ENCODE peak calls at places on chromosomes 7 and 10, in seven cellular contexts. K, C, G, U, R, J and A are unnamed samples.

GRCh38 chr7:156827587-156828203 is 65.3 kb downstream of the LMBR1 start:
- DNase-seq in C (no peak), U (peak), K (no peak), J (no peak), G (no peak), R (peak), A (no peak)

GRCh38 chr10:43138757-43139241 is 554 bp downstream of the CSGALNACT2 start:
- DNase-seq in J (no peak), G (no peak), R (peak), U (peak), C (no peak), K (peak), A (peak)

GRCh38 chr7:3250725-3251124 is 50.3 kb upstream of the SDK1 start:
- DNase-seq in R (no peak), J (no peak), C (no peak), K (no peak), U (no peak), G (no peak), A (peak)

GRCh38 chr10:74077416-74077815 is 73.2 kb downstream of the AP3M1 start:
- DNase-seq in U (no peak), R (no peak), K (no peak), J (no peak), G (no peak), C (no peak), A (no peak)

GRCh38 chr7:156478486-156478885 is 162.1 kb upstream of the RNF32 start:
- DNase-seq in J (peak), C (no peak), G (no peak), R (no peak), K (no peak), U (no peak), A (no peak)

GRCh38 chr7:131945313-131945831 is 388.9 kb upstream of the PODXL start:
- DNase-seq in G (no peak), C (peak), J (peak), K (peak), U (no peak), R (peak), A (peak)

GRCh38 chr10:22906767-22907166 is 21.1 kb upstream of the ARMC3 start:
- DNase-seq in R (no peak), C (no peak), K (no peak), U (no peak), G (no peak), J (no peak), A (no peak)

GRCh38 chr7:41038211-41038610 is 664.7 kb downstream of the INHBA start:
- DNase-seq in G (no peak), R (no peak), K (no peak), J (no peak), C (no peak), U (no peak), A (no peak)

GRCh38 chr10:96919785-96920425 is 87.8 kb downstream of the LCOR start:
- DNase-seq in K (no peak), C (no peak), G (no peak), R (no peak), J (no peak), U (peak), A (no peak)

GRCh38 chr7:2641406-2642393 is 9.9 kb downstream of the TTYH3 start:
- DNase-seq in R (no peak), G (peak), K (peak), J (peak), C (peak), U (peak), A (no peak)

GRCh38 chr7:138342990-138343389 is 117.1 kb upstream of the TRIM24 start:
- DNase-seq in G (no peak), K (no peak), R (no peak), J (no peak), C (no peak), U (no peak), A (no peak)

GRCh38 chr7:111750168-111750715 is 187.9 kb upstream of the IMMP2L start:
- DNase-seq in G (no peak), J (no peak), K (no peak), U (no peak), R (no peak), C (no peak), A (no peak)

GRCh38 chr10:8053446-8054242 is 844 bp upstream of the GATA3 start:
- DNase-seq in R (peak), U (peak), J (no peak), C (peak), G (peak), K (peak), A (peak)

GRCh38 chr10:78700413-78700812 is 368.4 kb upstream of the ZMIZ1 start:
- DNase-seq in K (peak), G (peak), C (peak), J (no peak), R (no peak), U (no peak), A (no peak)

GRCh38 chr7:114979388-114979787 is 57.5 kb downstream of the MDFIC start:
- DNase-seq in C (peak), U (no peak), J (no peak), G (no peak), R (no peak), K (no peak), A (no peak)

GRCh38 chr10:13813540-13813939 is 226.8 kb downstream of the PRPF18 start:
- DNase-seq in G (no peak), U (no peak), R (no peak), J (no peak), C (no peak), K (no peak), A (no peak)

GRCh38 chr7:26379711-26380110 is 88.0 kb downstream of the SNX10 start:
- DNase-seq in C (no peak), J (no peak), R (no peak), G (no peak), U (no peak), K (peak), A (no peak)

GRCh38 chr10:46225597-46225996 is 61.2 kb upstream of the ANTXRL start:
- DNase-seq in K (no peak), R (no peak), C (no peak), U (no peak), J (peak), G (no peak), A (no peak)

GRCh38 chr7:92735707-92736106 is 100.7 kb downstream of the CDK6 start:
- DNase-seq in U (peak), K (no peak), C (no peak), J (no peak), R (no peak), G (no peak), A (no peak)

GRCh38 chr10:29130190-29130673 is 158.6 kb upstream of the LYZL1 start:
- DNase-seq in K (no peak), U (peak), G (no peak), J (no peak), C (no peak), R (peak), A (no peak)

GRCh38 chr7:130273863-130274262 is 7.2 kb downstream of the CPA2 start:
- DNase-seq in U (no peak), C (peak), K (no peak), R (no peak), J (no peak), G (no peak), A (no peak)

GRCh38 chr7:134454277-134454676 is 4.6 kb downstream of the AKR1B1 start:
- DNase-seq in G (no peak), U (no peak), K (no peak), J (no peak), R (no peak), C (no peak), A (no peak)

GRCh38 chr10:114957673-114958072 is 19.7 kb downstream of the TRUB1 start:
- DNase-seq in U (peak), G (no peak), J (no peak), C (no peak), K (no peak), R (no peak), A (no peak)

GRCh38 chr7:149625339-149625946 is 127.8 kb upstream of the ZNF746 start:
- DNase-seq in C (peak), R (peak), G (peak), U (peak), K (peak), J (peak), A (peak)

GRCh38 chr10:103671561-103671960 is 178.1 kb downstream of the NEURL1 start:
- DNase-seq in U (no peak), K (no peak), R (no peak), G (no peak), C (no peak), J (no peak), A (no peak)

GRCh38 chr10:132422169-132422691 is 25.2 kb downstream of the PWWP2B start:
- DNase-seq in C (no peak), J (peak), U (no peak), R (no peak), K (peak), G (no peak), A (no peak)

GRCh38 chr7:127683776-127684681 is 32.0 kb downstream of the SND1 start:
- DNase-seq in U (no peak), R (no peak), K (no peak), J (no peak), C (no peak), G (no peak), A (no peak)

GRCh38 chr10:75683158-75683557 is 251.7 kb downstream of the LRMDA start:
- DNase-seq in K (peak), G (no peak), U (no peak), C (no peak), J (no peak), R (no peak), A (no peak)

GRCh38 chr10:26217396-26218105 is 977 bp downstream of the GAD2 start:
- DNase-seq in R (no peak), K (no peak), U (no peak), G (no peak), J (no peak), C (peak), A (peak)

GRCh38 chr10:847868-848267 is 83.6 kb downstream of the LARP4B start:
- DNase-seq in U (no peak), G (no peak), C (no peak), J (no peak), K (no peak), R (no peak), A (no peak)

GRCh38 chr10:97601268-97602215 is 12.0 kb downstream of the C10orf62 start:
- DNase-seq in K (no peak), U (no peak), C (no peak), R (no peak), G (no peak), J (no peak), A (no peak)

GRCh38 chr10:126536148-126536547 is 134.3 kb downstream of the C10orf90 start:
- DNase-seq in U (no peak), R (no peak), K (no peak), C (peak), G (no peak), J (no peak), A (no peak)

GRCh38 chr10:3350790-3351364 is 178.3 kb upstream of the PITRM1 start:
- DNase-seq in R (no peak), K (no peak), U (no peak), J (no peak), C (no peak), G (no peak), A (no peak)

GRCh38 chr7:104156842-104157277 is 51.0 kb downstream of the ORC5 start:
- DNase-seq in J (no peak), G (no peak), K (no peak), R (peak), U (peak), C (no peak), A (no peak)

GRCh38 chr7:127392566-127393369 is at the start of gene ZNF800:
- DNase-seq in R (peak), K (peak), G (peak), U (peak), J (peak), C (peak), A (peak)

GRCh38 chr10:78514459-78514858 is 480.8 kb downstream of the RPS24 start:
- DNase-seq in G (no peak), U (no peak), K (no peak), C (no peak), R (no peak), J (no peak), A (no peak)

GRCh38 chr7:45104844-45105587 is 6.5 kb downstream of the TBRG4 start:
- DNase-seq in R (no peak), C (no peak), G (no peak), J (no peak), K (no peak), U (no peak), A (no peak)

GRCh38 chr7:43880596-43880995 is 11.3 kb upstream of the MRPS24 start:
- DNase-seq in K (no peak), U (peak), J (no peak), G (no peak), R (no peak), C (no peak), A (no peak)

GRCh38 chr7:1473864-1474512 is 14.7 kb upstream of the MICALL2 start:
- DNase-seq in U (peak), G (peak), R (peak), J (peak), C (peak), K (peak), A (peak)
- TF ChIP-seq CTCF in U (peak), G (peak), R (peak), J (peak), C (peak), K (peak), A (peak)

GRCh38 chr7:13032524-13032923 is 345.1 kb downstream of the ARL4A start:
- DNase-seq in G (no peak), R (no peak), K (no peak), U (no peak), J (no peak), C (no peak), A (no peak)
- TF ChIP-seq CTCF in G (no peak), R (no peak), K (no peak), U (no peak), J (no peak), C (no peak), A (no peak)

GRCh38 chr7:39746162-39746782 is 122.9 kb downstream of the RALA start:
- DNase-seq in U (peak), G (peak), K (peak), C (peak), R (peak), J (peak), A (peak)
- TF ChIP-seq CTCF in U (peak), G (peak), K (peak), C (peak), R (peak), J (peak), A (peak)

DNA sequence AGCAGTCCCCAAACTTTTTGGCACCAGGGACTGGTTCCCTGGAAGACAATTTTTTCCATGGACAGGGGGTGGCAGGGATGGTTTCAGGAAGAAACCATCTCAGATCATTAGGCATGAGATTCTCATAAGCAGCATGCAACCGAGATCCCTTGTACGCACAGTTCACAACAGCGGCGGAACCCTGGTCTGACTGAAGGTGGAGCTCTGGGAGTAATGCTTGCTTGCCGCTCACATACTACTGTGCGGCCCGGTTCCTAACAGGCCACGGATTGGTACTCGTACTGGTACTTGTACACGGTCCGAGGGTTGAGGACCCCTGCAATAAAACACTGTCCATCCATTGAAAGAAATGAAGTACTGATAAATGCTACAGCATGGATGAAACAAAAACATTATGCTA is 32.8 kb downstream of the MKRN1 start:
- DNase-seq in G (no peak), C (no peak), J (no peak), K (no peak), U (no peak), R (no peak), A (no peak)
- TF ChIP-seq CTCF in G (no peak), C (no peak), J (no peak), K (no peak), U (no peak), R (no peak), A (no peak)

DNA sequence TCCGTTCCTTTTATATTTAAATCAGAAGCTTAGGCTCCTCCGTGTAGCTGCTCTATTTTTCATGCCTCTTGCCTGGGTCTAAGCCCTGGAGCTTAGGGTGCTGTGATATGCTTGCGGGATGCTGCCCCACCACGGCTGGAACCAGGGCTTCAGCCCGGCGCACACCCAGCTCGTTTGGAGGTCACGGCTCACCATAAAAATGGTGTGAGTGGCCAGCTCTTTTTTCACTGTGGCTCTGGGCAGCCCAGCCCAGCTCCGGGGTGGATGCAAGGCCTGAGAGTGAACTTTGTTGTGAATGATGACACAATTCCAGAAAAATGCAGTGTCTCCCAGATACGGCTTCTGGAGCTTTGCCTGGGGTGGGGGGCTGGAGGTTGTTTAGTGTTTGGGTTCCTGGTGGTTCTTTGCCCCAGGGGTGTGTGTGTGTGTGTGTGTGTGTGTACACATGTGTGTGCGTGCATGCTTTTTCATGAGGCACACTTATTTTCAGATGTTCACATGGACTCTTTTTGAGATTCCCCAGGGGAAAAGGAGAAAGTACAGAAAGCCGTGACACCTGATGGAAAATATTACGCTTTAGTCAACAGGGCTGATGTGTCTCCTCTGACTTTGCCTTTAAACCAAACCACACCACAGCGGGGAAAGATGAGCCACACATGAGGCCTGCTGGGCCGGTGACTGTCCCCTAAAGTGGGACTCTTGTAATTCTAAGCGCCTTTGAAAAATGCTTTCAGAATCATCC is 46.2 kb downstream of the GRK5 start:
- DNase-seq in R (peak), J (no peak), U (peak), G (peak), C (no peak), K (peak), A (peak)
- TF ChIP-seq CTCF in R (no peak), J (no peak), U (peak), G (no peak), C (no peak), K (no peak), A (no peak)

GRCh38 chr7:42692609-42693008 is 219.3 kb downstream of the C7orf25 start:
- DNase-seq in G (peak), R (no peak), K (no peak), J (no peak), U (no peak), C (no peak), A (no peak)
- TF ChIP-seq CTCF in G (no peak), R (no peak), K (no peak), J (no peak), U (no peak), C (no peak), A (no peak)

GRCh38 chr10:89959433-89960110 is 258.2 kb downstream of the KIF20B start:
- DNase-seq in J (no peak), R (no peak), G (no peak), C (no peak), K (no peak), U (no peak), A (no peak)

GRCh38 chr10:89952314-89952713 is 250.9 kb downstream of the KIF20B start:
- DNase-seq in G (no peak), K (no peak), U (no peak), R (no peak), J (no peak), C (no peak), A (no peak)

GRCh38 chr10:89954787-89955566 is 253.6 kb downstream of the KIF20B start:
- DNase-seq in R (no peak), J (no peak), U (no peak), G (no peak), C (no peak), K (no peak), A (no peak)
- TF ChIP-seq CTCF in R (peak), J (peak), U (peak), G (no peak), C (peak), K (peak), A (peak)

DNA sequence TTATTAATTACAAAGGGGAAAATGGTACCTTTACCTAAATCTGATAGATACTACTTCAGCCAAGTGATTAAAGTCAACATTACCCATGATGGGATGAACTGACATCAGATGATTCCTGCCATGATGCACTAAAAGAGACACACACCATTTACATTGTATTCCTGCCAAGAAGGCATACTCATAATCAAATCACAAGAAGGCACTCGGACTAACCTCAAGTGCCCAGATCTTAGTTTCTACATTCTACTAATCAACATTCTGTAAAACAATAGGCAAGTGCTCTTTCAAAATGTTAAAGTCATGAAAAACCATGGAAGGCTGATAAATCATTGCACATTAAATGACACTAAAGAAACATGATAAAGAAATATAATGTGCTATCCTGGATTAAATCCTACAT is 44.4 kb downstream of the SLC35G1 start:
- DNase-seq in U (no peak), K (no peak), G (no peak), R (no peak), J (no peak), C (no peak), A (no peak)
- TF ChIP-seq CTCF in U (no peak), K (no peak), G (no peak), R (no peak), J (no peak), C (no peak), A (no peak)

GRCh38 chr7:79307376-79307775 is 146.1 kb downstream of the MAGI2 start:
- DNase-seq in G (no peak), J (no peak), K (no peak), U (no peak), R (no peak), C (no peak), A (no peak)
- TF ChIP-seq CTCF in G (no peak), J (no peak), K (no peak), U (no peak), R (no peak), C (no peak), A (no peak)

GRCh38 chr7:100600222-100601038 is 1.7 kb upstream of the PCOLCE start:
- DNase-seq in C (no peak), U (no peak), J (no peak), R (no peak), G (no peak), K (no peak), A (no peak)
- TF ChIP-seq CTCF in C (no peak), U (no peak), J (no peak), R (peak), G (no peak), K (no peak), A (no peak)